ENCODE peak calls at places on chromosomes 16 and 17, in six cellular contexts. M is ascending aorta, W is lower lobe of right lung, G is lung, K is fibroblast of pulmonary artery, P is colonic mucosa. A is an unnamed sample.

GRCh38 chr17:45092932-45093430 is 31.9 kb downstream of the NMT1 start:
- DNase-seq in K (peak), P (peak), W (peak), M (peak), G (peak), A (no peak)

GRCh38 chr17:38464723-38465419 is 36.6 kb downstream of the ARHGAP23 start:
- DNase-seq in G (peak), K (peak), P (peak), W (peak), M (peak), A (no peak)

GRCh38 chr16:79691001-79691400 is 90.5 kb upstream of the MAF start:
- DNase-seq in W (no peak), G (no peak), K (no peak), P (no peak), M (no peak), A (no peak)

GRCh38 chr17:17937450-17937849 is 34.8 kb downstream of the TOM1L2 start:
- DNase-seq in G (no peak), K (no peak), W (no peak), P (no peak), M (no peak), A (no peak)

GRCh38 chr17:3030096-3030495 is 33.3 kb downstream of the OR1D5 start:
- DNase-seq in W (peak), P (no peak), G (no peak), M (peak), K (peak), A (no peak)

GRCh38 chr17:63503330-63503685 is 19.9 kb upstream of the KCNH6 start:
- DNase-seq in M (no peak), P (no peak), W (no peak), G (no peak), K (no peak), A (peak)

GRCh38 chr17:17401271-17401781 is 75.5 kb upstream of the MED9 start:
- DNase-seq in K (no peak), M (no peak), W (no peak), P (no peak), G (no peak), A (no peak)

GRCh38 chr16:12639044-12639443 is 164.6 kb downstream of the CPPED1 start:
- DNase-seq in P (no peak), M (no peak), G (no peak), W (no peak), K (peak), A (no peak)

GRCh38 chr16:10849736-10850477 is 27.1 kb upstream of the CIITA start:
- DNase-seq in W (no peak), K (no peak), G (no peak), M (no peak), P (no peak), A (no peak)

GRCh38 chr17:44522883-44523671 is 19.9 kb upstream of the GPATCH8 start:
- DNase-seq in P (peak), G (peak), K (peak), W (peak), M (peak), A (no peak)

GRCh38 chr17:80036715-80037477 is 454 bp downstream of the CCDC40 start:
- DNase-seq in G (no peak), K (peak), W (peak), M (peak), P (peak), A (no peak)

GRCh38 chr16:28172331-28172730 is 39.4 kb downstream of the XPO6 start:
- DNase-seq in M (no peak), W (no peak), G (no peak), K (no peak), P (no peak), A (no peak)

GRCh38 chr17:62797959-62798358 is 10.2 kb downstream of the MARCHF10 start:
- DNase-seq in P (no peak), G (no peak), W (no peak), K (peak), M (no peak), A (no peak)

GRCh38 chr16:78740269-78740668 is 640.8 kb downstream of the WWOX start:
- DNase-seq in K (no peak), W (no peak), P (no peak), M (no peak), G (no peak), A (no peak)

GRCh38 chr16:70737377-70738082 is 51.7 kb upstream of the MTSS2 start:
- DNase-seq in G (peak), M (peak), P (no peak), W (peak), K (peak), A (peak)

GRCh38 chr16:88965826-88966480 is 11.1 kb downstream of the CBFA2T3 start:
- DNase-seq in M (no peak), G (no peak), P (no peak), K (no peak), W (peak), A (no peak)

GRCh38 chr16:1043831-1044514 is 28.6 kb upstream of the SSTR5 start:
- DNase-seq in P (no peak), M (no peak), K (no peak), W (no peak), G (no peak), A (no peak)
- H3K4me3 ChIP-seq in P (no peak), M (no peak), K (no peak), W (no peak), G (no peak), A (no peak)

GRCh38 chr16:3021449-3022207 is 1.5 kb downstream of the TNFRSF12A start:
- DNase-seq in W (peak), P (peak), M (peak), G (peak), K (peak), A (no peak)
- TF ChIP-seq CTCF in W (peak), P (no peak), M (peak), G (no peak), K (peak), A (peak)

GRCh38 chr16:22948603-22949368 is 134.8 kb downstream of the HS3ST2 start:
- DNase-seq in W (peak), K (peak), P (peak), G (peak), M (peak), A (peak)
- H3K4me3 ChIP-seq in W (peak), K (no peak), P (no peak), G (no peak), M (peak), A (no peak)

DNA sequence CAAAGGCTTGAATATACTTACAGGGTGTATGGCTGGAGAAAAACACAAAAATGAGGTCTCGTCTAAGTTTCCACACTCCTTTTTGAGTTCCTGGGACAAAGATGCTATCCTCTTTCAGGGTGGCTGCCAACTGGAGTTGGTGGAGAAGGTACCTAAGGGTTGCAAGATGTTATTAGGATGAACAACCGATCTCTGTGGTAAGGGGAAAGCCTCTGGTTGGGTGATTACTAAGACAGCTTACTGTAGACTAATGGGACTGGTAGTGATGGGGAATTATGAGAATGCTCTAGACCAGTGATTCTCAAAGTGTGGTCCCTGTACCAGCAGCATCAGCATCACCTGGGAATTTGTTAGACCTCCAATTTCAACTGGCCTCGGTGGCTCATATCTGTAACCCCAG is 6.0 kb downstream of the ADAT1 start:
- DNase-seq in W (no peak), G (no peak), P (no peak), K (no peak), M (no peak), A (no peak)
- TF ChIP-seq CTCF in W (no peak), G (no peak), P (no peak), K (no peak), M (no peak), A (no peak)

GRCh38 chr17:35491417-35491816 is 42.9 kb upstream of the SLFN13 start:
- DNase-seq in W (no peak), G (no peak), P (no peak), M (no peak), K (no peak), A (no peak)

GRCh38 chr17:35493040-35493439 is 44.4 kb downstream of the SLFN12L start:
- DNase-seq in P (no peak), M (no peak), K (no peak), G (no peak), W (no peak), A (no peak)

GRCh38 chr17:35489944-35490343 is 41.4 kb upstream of the SLFN13 start:
- DNase-seq in W (no peak), G (no peak), P (no peak), K (no peak), M (no peak), A (no peak)

GRCh38 chr17:35486920-35487727 is 38.6 kb upstream of the SLFN13 start:
- DNase-seq in M (peak), K (peak), P (peak), G (peak), W (peak), A (no peak)
- H3K4me3 ChIP-seq in M (peak), K (peak), P (peak), G (peak), W (peak), A (no peak)